ENCODE peak calls at places on chromosomes 12 and 14, in five cellular contexts. E is fibroblast of mammary gland, S is cardiac muscle cell, L is fibroblast of villous mesenchyme, A is dorsolateral prefrontal cortex. R is an unnamed sample.
A peak's percentile ranks its signal among the peaks of the same experiment; 100 is the strongest.

GRCh38 chr14:75982724-75983358 is 1.0 kb upstream of the TGFB3 start:
- DNase-seq in S (peak; percentile 80), L (peak; percentile 61), A (no peak), E (peak; percentile 82), R (peak; percentile 80)

GRCh38 chr12:117485984-117486839 is 124.8 kb upstream of the NOS1 start:
- DNase-seq in A (no peak), E (no peak), L (no peak), S (no peak), R (no peak)

GRCh38 chr14:33897382-33897781 is 53.5 kb downstream of the EGLN3 start:
- DNase-seq in L (no peak), A (no peak), S (no peak), E (no peak), R (no peak)

GRCh38 chr14:94753067-94753466 is 16.8 kb downstream of the GSC start:
- DNase-seq in L (no peak), S (no peak), A (no peak), E (no peak), R (no peak)

GRCh38 chr12:49933793-49934192 is 16.7 kb upstream of the AQP2 start:
- DNase-seq in L (peak; percentile 39), A (no peak), E (peak; percentile 56), S (peak; percentile 45), R (peak; percentile 44)

GRCh38 chr12:132437252-132438138 is 52.5 kb upstream of the FBRSL1 start:
- DNase-seq in E (no peak), A (no peak), L (no peak), S (no peak), R (no peak)

GRCh38 chr12:76880156-76881023 is 1.6 kb upstream of the CSRP2 start:
- DNase-seq in E (no peak), A (no peak), S (peak; percentile 39), L (no peak), R (peak; percentile 48)

GRCh38 chr12:93788853-93789252 is 111.7 kb downstream of the CRADD start:
- DNase-seq in L (no peak), A (no peak), E (no peak), S (no peak), R (no peak)

GRCh38 chr12:39764944-39765560 is 145.4 kb upstream of the ABCD2 start:
- DNase-seq in A (no peak), S (peak; percentile 68), L (peak; percentile 52), E (peak; percentile 61), R (peak; percentile 71)

GRCh38 chr14:103538291-103539055 is 9.5 kb downstream of the TRMT61A start:
- DNase-seq in S (no peak), L (no peak), E (no peak), A (no peak), R (no peak)

GRCh38 chr12:102479099-102479887 is 1.1 kb downstream of the IGF1 start:
- DNase-seq in A (no peak), L (peak; percentile 36), S (no peak), E (no peak), R (no peak)

GRCh38 chr12:106342397-106343212 is 14.9 kb upstream of the POLR3B start:
- DNase-seq in L (peak; percentile 74), A (no peak), E (peak; percentile 89), S (peak; percentile 71), R (peak; percentile 84)

GRCh38 chr12:112409906-112410244 is 470 bp upstream of the RPL6 start:
- DNase-seq in L (no peak), A (no peak), S (no peak), E (no peak), R (no peak)

GRCh38 chr12:112418596-112419268 is at the start of gene PTPN11:
- DNase-seq in S (peak; percentile 88), A (peak; percentile 88), L (peak; percentile 86), E (peak; percentile 56), R (peak; percentile 81)

GRCh38 chr12:112418248-112418595 is 525 bp upstream of the PTPN11 start:
- DNase-seq in S (no peak), E (no peak), A (no peak), L (no peak), R (no peak)

GRCh38 chr12:112409064-112409905 is at the start of gene RPL6:
- DNase-seq in A (peak; percentile 41), S (peak; percentile 96), L (peak; percentile 96), E (peak; percentile 95), R (peak; percentile 95)

DNA sequence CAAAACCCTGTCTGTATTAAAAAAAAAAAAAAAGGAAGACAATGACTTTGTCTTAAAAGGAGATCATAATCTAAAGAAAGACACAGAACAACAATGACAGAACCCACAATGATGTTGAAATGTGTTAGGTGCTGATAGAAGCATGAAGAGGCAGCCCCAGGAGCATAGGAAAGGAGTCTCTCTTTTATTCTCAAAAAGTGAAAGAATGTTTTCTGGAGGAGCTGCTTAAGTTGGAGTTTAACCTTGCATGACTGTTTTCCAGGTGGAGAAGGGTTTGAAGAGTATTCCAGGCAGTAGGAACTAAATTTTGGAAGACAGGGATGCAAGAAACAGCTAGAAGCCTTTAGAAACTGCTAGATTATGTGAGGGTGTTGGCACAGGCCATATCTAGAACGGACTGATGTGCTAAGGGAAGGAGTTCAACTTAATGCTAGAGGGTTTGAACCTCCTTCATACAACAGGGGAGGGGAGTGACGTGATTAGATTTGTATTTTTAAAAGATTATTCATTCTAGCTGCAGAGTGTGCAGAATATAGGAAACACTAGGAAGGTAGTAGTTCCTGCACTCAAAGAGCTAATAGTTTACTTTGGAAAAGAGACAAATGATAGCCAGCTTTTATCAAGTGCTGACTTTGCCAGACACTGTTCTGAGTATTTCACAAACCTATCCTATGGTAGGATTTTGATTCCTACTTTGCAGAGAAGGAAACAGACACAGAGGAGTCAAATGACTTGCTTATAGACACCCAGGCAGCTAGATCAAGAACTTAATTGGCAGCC is 4.6 kb upstream of the RPL6 start:
- DNase-seq in A (no peak), L (no peak), E (no peak), S (no peak), R (no peak)
- H3K4me3 ChIP-seq in A (no peak overlapping the region), L (no peak overlapping the region), E (no peak overlapping the region), S (no peak overlapping the region), R (no peak overlapping the region)

GRCh38 chr14:59313063-59314018 is 124.9 kb downstream of the DAAM1 start:
- DNase-seq in E (no peak), S (no peak), A (no peak), L (no peak), R (peak; percentile 14)

GRCh38 chr14:59317346-59317745 is 128.9 kb downstream of the DAAM1 start:
- DNase-seq in A (no peak), E (no peak), S (no peak), L (no peak), R (no peak)

GRCh38 chr14:59311723-59312122 is 123.3 kb downstream of the DAAM1 start:
- DNase-seq in L (no peak), E (no peak), S (no peak), A (no peak), R (no peak)

GRCh38 chr14:59314953-59315599 is 126.6 kb downstream of the DAAM1 start:
- DNase-seq in L (no peak), A (no peak), S (no peak), E (no peak), R (no peak)

GRCh38 chr14:59314019-59314608 is 125.6 kb downstream of the DAAM1 start:
- DNase-seq in A (no peak), S (no peak), L (no peak), E (no peak), R (no peak)
- TF ChIP-seq CTCF in A (no peak), S (no peak), L (no peak), E (no peak), R (no peak)

GRCh38 chr14:74922752-74923401 is at the start of gene RPS6KL1:
- DNase-seq in A (peak; percentile 89), S (peak; percentile 76), E (peak; percentile 68), L (peak; percentile 80), R (peak; percentile 74)
- H3K4me3 ChIP-seq in A (peak within 1 kb of the TSS; percentile 92), S (peak within 1 kb of the TSS; percentile 30), E (peak within 1 kb of the TSS; percentile 49), L (peak within 1 kb of the TSS; percentile 66), R (peak within 1 kb of the TSS; percentile 57)

GRCh38 chr14:45673420-45673819 is 420.4 kb upstream of the MIS18BP1 start:
- DNase-seq in E (no peak), L (no peak), A (no peak), S (no peak), R (no peak)

GRCh38 chr14:45680531-45680930 is 427.5 kb upstream of the MIS18BP1 start:
- DNase-seq in A (no peak), L (no peak), S (no peak), E (no peak), R (no peak)

GRCh38 chr14:45679852-45680251 is 426.9 kb upstream of the MIS18BP1 start:
- DNase-seq in L (peak; percentile 64), E (peak; percentile 73), S (peak; percentile 29), A (no peak), R (peak; percentile 86)

DNA sequence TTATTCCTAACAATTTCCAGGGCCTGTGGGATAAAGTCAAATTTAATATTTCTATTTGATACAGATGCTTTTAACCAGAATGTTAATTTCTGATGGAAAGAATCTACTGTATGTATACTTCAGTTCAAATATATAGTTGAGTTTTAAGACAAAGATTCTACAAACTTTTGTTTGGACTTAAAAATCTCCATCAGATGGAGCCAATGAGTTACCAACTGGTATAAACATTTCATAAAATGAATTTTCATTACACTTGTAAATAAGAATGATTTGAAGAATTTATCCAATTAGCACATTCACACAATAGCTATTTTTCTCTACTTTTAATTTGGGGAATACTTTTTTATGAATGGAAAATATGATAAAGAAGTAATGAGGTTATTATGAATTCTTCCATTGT is 425.2 kb upstream of the MIS18BP1 start:
- DNase-seq in E (no peak), A (no peak), S (no peak), L (no peak), R (peak; percentile 9)
- TF ChIP-seq CTCF in E (no peak), A (no peak), S (no peak), L (no peak), R (no peak)

DNA sequence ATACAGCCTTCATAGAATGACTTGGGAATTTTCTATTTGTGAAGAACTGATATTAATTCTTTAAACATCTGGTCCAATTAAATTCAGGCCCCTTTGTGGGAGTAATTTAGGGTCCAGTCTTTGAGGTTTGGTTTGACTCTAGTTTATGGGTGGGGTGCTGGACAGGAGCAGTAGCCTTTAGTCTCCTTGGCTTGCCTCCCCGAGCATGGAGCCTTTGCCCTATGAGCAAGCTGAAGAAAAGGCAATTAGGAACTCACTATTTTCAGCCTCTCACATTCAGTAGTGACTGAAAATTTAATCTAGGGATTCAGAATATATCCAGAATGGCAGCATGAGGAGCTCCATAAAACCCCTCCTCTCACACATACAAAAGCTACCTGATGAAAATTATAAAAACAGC is 161.1 kb downstream of the TRHDE start:
- DNase-seq in A (no peak), E (no peak), L (no peak), S (no peak), R (no peak)
- H3K4me3 ChIP-seq in A (no peak overlapping the region), E (no peak overlapping the region), L (no peak overlapping the region), S (no peak overlapping the region), R (no peak overlapping the region)

DNA sequence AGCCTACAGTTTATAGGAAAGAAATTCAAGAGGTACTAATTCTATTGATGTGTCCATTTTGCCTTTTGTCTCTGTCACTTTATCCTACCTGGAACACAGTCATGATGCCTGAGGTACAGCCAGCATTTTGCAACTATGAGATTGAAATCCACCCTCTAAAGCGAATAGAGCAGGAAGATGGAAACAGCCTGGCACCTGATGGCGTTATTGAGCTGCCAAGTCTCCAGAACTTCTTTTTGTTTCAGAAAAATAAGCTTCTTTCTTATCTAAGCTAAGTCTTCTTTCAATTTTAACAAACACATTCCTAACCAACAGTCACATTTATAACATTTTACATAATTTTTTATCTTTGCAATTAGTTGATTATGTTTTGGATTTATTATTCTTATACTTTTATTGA is 182.1 kb downstream of the PAWR start:
- DNase-seq in L (no peak), S (no peak), E (no peak), A (no peak), R (no peak)
- TF ChIP-seq CTCF in L (no peak), S (no peak), E (no peak), A (no peak), R (no peak)

GRCh38 chr12:15350643-15351042 is 28.3 kb downstream of the PTPRO start:
- DNase-seq in S (peak; percentile 3), A (no peak), L (no peak), E (peak; percentile 2), R (no peak)
- H3K4me3 ChIP-seq in S (no peak overlapping the region), A (no peak overlapping the region), L (no peak overlapping the region), E (no peak overlapping the region), R (no peak overlapping the region)

R was measured in cardiac fibroblast.